ENCODE peak calls at places on chromosome 3, in nine cellular contexts. One of them, this sample, is unnamed.

GRCh38 chr3:124653788-124654469 is 76.3 kb upstream of the UMPS start:
- DNase-seq in adrenal gland: no peak
- DNase-seq in K562: peak; percentile 61
- DNase-seq in CD4-positive, alpha-beta T cell: no peak
- DNase-seq in transverse colon: no peak
- DNase-seq in WERI-Rb-1: no peak
- DNase-seq in ovary: no peak
- DNase-seq in mammary epithelial cell: no peak
- DNase-seq in Panc1: no peak
- DNase-seq in this sample: no peak

GRCh38 chr3:21745971-21746370 is 5.0 kb downstream of the ZNF385D start:
- DNase-seq in K562: no peak
- DNase-seq in transverse colon: no peak
- DNase-seq in Panc1: no peak
- DNase-seq in WERI-Rb-1: no peak
- DNase-seq in adrenal gland: no peak
- DNase-seq in mammary epithelial cell: no peak
- DNase-seq in CD4-positive, alpha-beta T cell: no peak
- DNase-seq in ovary: no peak
- DNase-seq in this sample: no peak

GRCh38 chr3:10779293-10779805 is 36.7 kb upstream of the SLC6A11 start:
- DNase-seq in WERI-Rb-1: no peak
- DNase-seq in CD4-positive, alpha-beta T cell: no peak
- DNase-seq in adrenal gland: no peak
- DNase-seq in K562: no peak
- DNase-seq in mammary epithelial cell: no peak
- DNase-seq in transverse colon: no peak
- DNase-seq in ovary: no peak
- DNase-seq in Panc1: no peak
- DNase-seq in this sample: no peak

GRCh38 chr3:94226058-94226457 is 163.2 kb downstream of the NSUN3 start:
- DNase-seq in ovary: no peak
- DNase-seq in Panc1: peak; percentile 7
- DNase-seq in transverse colon: no peak
- DNase-seq in mammary epithelial cell: peak; percentile 82
- DNase-seq in CD4-positive, alpha-beta T cell: no peak
- DNase-seq in adrenal gland: no peak
- DNase-seq in WERI-Rb-1: no peak
- DNase-seq in K562: no peak
- DNase-seq in this sample: no peak

GRCh38 chr3:165839296-165840076 is 2.3 kb upstream of the BCHE start:
- DNase-seq in adrenal gland: no peak
- DNase-seq in Panc1: no peak
- DNase-seq in ovary: no peak
- DNase-seq in transverse colon: no peak
- DNase-seq in mammary epithelial cell: no peak
- DNase-seq in CD4-positive, alpha-beta T cell: no peak
- DNase-seq in K562: no peak
- DNase-seq in WERI-Rb-1: no peak
- DNase-seq in this sample: no peak

GRCh38 chr3:100743535-100743934 is 34.2 kb downstream of the TFG start:
- DNase-seq in K562: no peak
- DNase-seq in mammary epithelial cell: no peak
- DNase-seq in ovary: no peak
- DNase-seq in transverse colon: no peak
- DNase-seq in adrenal gland: no peak
- DNase-seq in Panc1: no peak
- DNase-seq in CD4-positive, alpha-beta T cell: no peak
- DNase-seq in WERI-Rb-1: no peak
- DNase-seq in this sample: no peak

GRCh38 chr3:41174703-41174964 is 24.7 kb upstream of the CTNNB1 start:
- DNase-seq in K562: no peak
- DNase-seq in adrenal gland: no peak
- DNase-seq in Panc1: no peak
- DNase-seq in ovary: no peak
- DNase-seq in CD4-positive, alpha-beta T cell: no peak
- DNase-seq in mammary epithelial cell: no peak
- DNase-seq in WERI-Rb-1: peak; percentile 66
- DNase-seq in transverse colon: no peak
- DNase-seq in this sample: no peak

GRCh38 chr3:184315871-184316661 is 1.7 kb downstream of the EIF4G1 start:
- DNase-seq in K562: peak; percentile 12
- DNase-seq in WERI-Rb-1: no peak
- DNase-seq in ovary: no peak
- DNase-seq in transverse colon: no peak
- DNase-seq in CD4-positive, alpha-beta T cell: no peak
- DNase-seq in mammary epithelial cell: no peak
- DNase-seq in adrenal gland: no peak
- DNase-seq in Panc1: no peak
- DNase-seq in this sample: no peak

GRCh38 chr3:152400912-152401311 is 132.2 kb downstream of the MBNL1 start:
- DNase-seq in Panc1: no peak
- DNase-seq in ovary: no peak
- DNase-seq in CD4-positive, alpha-beta T cell: no peak
- DNase-seq in K562: no peak
- DNase-seq in transverse colon: no peak
- DNase-seq in mammary epithelial cell: no peak
- DNase-seq in adrenal gland: no peak
- DNase-seq in WERI-Rb-1: no peak
- DNase-seq in this sample: no peak

GRCh38 chr3:57559526-57559925 is 3.5 kb downstream of the PDE12 start:
- DNase-seq in adrenal gland: no peak
- DNase-seq in CD4-positive, alpha-beta T cell: no peak
- DNase-seq in transverse colon: no peak
- DNase-seq in WERI-Rb-1: no peak
- DNase-seq in K562: no peak
- DNase-seq in mammary epithelial cell: no peak
- DNase-seq in ovary: no peak
- DNase-seq in Panc1: no peak
- DNase-seq in this sample: no peak

GRCh38 chr3:189820365-189820720 is 189.2 kb downstream of the TP63 start:
- DNase-seq in adrenal gland: no peak
- DNase-seq in K562: no peak
- DNase-seq in CD4-positive, alpha-beta T cell: no peak
- DNase-seq in transverse colon: no peak
- DNase-seq in mammary epithelial cell: no peak
- DNase-seq in Panc1: no peak
- DNase-seq in ovary: no peak
- DNase-seq in WERI-Rb-1: no peak
- DNase-seq in this sample: no peak

GRCh38 chr3:97721446-97721845 is 43.1 kb upstream of the ARL6 start:
- DNase-seq in adrenal gland: no peak
- DNase-seq in WERI-Rb-1: no peak
- DNase-seq in K562: no peak
- DNase-seq in mammary epithelial cell: no peak
- DNase-seq in transverse colon: no peak
- DNase-seq in ovary: no peak
- DNase-seq in Panc1: no peak
- DNase-seq in CD4-positive, alpha-beta T cell: no peak
- DNase-seq in this sample: no peak

GRCh38 chr3:186653984-186654383 is 11.8 kb upstream of the HRG start:
- DNase-seq in ovary: no peak
- DNase-seq in Panc1: no peak
- DNase-seq in K562: peak; percentile 28
- DNase-seq in mammary epithelial cell: no peak
- DNase-seq in transverse colon: no peak
- DNase-seq in adrenal gland: no peak
- DNase-seq in WERI-Rb-1: peak; percentile 50
- DNase-seq in CD4-positive, alpha-beta T cell: no peak
- DNase-seq in this sample: no peak

GRCh38 chr3:2628117-2628516 is 482.1 kb downstream of the IL5RA start:
- DNase-seq in Panc1: no peak
- DNase-seq in mammary epithelial cell: no peak
- DNase-seq in WERI-Rb-1: no peak
- DNase-seq in ovary: no peak
- DNase-seq in K562: no peak
- DNase-seq in adrenal gland: no peak
- DNase-seq in CD4-positive, alpha-beta T cell: no peak
- DNase-seq in transverse colon: no peak
- DNase-seq in this sample: no peak

DNA sequence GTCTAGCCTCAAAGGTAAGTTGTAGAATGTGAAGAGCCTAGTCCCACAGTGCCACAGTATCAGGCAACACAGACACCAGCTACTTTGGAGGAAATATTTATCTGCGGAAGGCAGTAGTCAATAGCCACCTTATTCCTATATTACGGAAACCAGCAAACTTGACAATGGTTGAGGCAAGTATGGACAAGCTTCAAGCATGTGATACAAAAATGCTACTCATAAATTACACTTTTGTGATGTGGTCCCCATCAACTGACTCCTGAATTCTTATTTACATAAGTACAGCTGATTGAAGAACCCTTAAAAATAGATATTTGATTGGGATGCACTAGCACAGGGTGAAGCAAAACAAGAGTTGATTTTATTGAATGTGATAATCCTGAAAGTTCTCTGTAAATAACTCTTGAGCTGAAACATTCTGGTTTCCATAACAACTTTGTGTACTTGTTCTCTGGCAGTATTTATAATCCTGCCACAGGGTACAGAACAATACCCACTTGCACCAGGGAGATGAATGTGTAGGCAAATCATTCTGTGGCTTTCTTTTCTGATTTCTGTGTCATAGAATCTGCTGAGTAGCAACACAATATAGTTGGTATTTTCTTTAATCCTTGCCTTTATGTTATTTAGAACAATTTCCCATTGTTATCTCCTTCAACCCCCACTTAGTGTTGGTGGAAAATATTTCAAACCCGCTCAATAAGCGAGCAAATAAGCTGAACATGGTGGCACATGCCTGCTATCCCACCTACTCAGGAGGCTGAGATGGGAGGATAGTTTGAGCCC is at the start of gene ANKUB1:
- DNase-seq in transverse colon: no peak
- DNase-seq in CD4-positive, alpha-beta T cell: no peak
- DNase-seq in Panc1: no peak
- DNase-seq in ovary: no peak
- DNase-seq in K562: no peak
- DNase-seq in WERI-Rb-1: no peak
- DNase-seq in mammary epithelial cell: peak; percentile 66
- DNase-seq in adrenal gland: no peak
- DNase-seq in this sample: no peak
- H3K27ac ChIP-seq in transverse colon: no peak within 1 kb of the TSS
- H3K27ac ChIP-seq in CD4-positive, alpha-beta T cell: no peak within 1 kb of the TSS
- H3K27ac ChIP-seq in Panc1: no peak within 1 kb of the TSS
- H3K27ac ChIP-seq in ovary: no peak within 1 kb of the TSS
- H3K27ac ChIP-seq in K562: no peak within 1 kb of the TSS
- H3K27ac ChIP-seq in WERI-Rb-1: no peak within 1 kb of the TSS
- H3K27ac ChIP-seq in mammary epithelial cell: peak within 1 kb of the TSS; percentile 52
- H3K27ac ChIP-seq in adrenal gland: no peak within 1 kb of the TSS
- H3K27ac ChIP-seq in this sample: peak within 1 kb of the TSS; percentile 10

GRCh38 chr3:148318240-148318639 is 379.5 kb upstream of the AGTR1 start:
- DNase-seq in ovary: no peak
- DNase-seq in Panc1: no peak
- DNase-seq in WERI-Rb-1: no peak
- DNase-seq in adrenal gland: no peak
- DNase-seq in K562: no peak
- DNase-seq in CD4-positive, alpha-beta T cell: no peak
- DNase-seq in transverse colon: no peak
- DNase-seq in mammary epithelial cell: no peak
- DNase-seq in this sample: no peak
- H3K27ac ChIP-seq in ovary: no peak overlapping the region
- H3K27ac ChIP-seq in Panc1: no peak overlapping the region
- H3K27ac ChIP-seq in WERI-Rb-1: no peak overlapping the region
- H3K27ac ChIP-seq in adrenal gland: no peak overlapping the region
- H3K27ac ChIP-seq in K562: no peak overlapping the region
- H3K27ac ChIP-seq in CD4-positive, alpha-beta T cell: no peak overlapping the region
- H3K27ac ChIP-seq in transverse colon: no peak overlapping the region
- H3K27ac ChIP-seq in mammary epithelial cell: no peak overlapping the region
- H3K27ac ChIP-seq in this sample: no peak overlapping the region

DNA sequence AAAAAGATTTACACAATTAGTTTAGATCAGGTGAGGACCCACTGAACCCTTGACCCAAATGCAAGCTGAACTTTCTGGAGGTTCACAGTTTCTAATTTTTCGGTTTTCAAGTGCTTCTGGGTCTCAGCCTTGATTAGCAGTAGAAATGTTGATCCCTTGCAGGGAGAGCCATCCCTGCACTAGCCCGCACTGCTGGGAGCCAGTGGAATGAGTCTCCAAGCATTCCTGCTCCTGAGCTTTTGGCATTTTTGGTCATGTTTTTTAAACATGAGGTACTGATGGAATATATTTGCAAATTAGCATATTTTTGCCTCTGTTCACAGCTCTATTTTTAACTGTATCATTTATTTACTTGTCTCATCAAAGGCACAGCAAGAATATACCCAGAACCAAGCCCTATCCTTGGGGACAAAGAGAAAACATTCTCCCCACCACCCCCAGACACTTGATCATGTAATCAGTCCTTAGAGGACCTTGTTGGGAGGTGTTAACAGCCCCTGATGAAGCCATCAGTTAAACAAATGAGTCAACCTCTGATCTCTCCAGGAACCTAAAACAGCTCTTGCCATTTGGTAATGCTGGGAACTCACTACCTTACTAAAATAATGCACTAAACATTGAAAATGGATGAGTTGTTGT is 119.0 kb upstream of the CTDSPL start:
- DNase-seq in CD4-positive, alpha-beta T cell: no peak
- DNase-seq in Panc1: no peak
- DNase-seq in ovary: no peak
- DNase-seq in K562: no peak
- DNase-seq in transverse colon: no peak
- DNase-seq in mammary epithelial cell: no peak
- DNase-seq in adrenal gland: no peak
- DNase-seq in WERI-Rb-1: no peak
- DNase-seq in this sample: no peak
- H3K27ac ChIP-seq in CD4-positive, alpha-beta T cell: no peak overlapping the region
- H3K27ac ChIP-seq in Panc1: no peak overlapping the region
- H3K27ac ChIP-seq in ovary: no peak overlapping the region
- H3K27ac ChIP-seq in K562: no peak overlapping the region
- H3K27ac ChIP-seq in transverse colon: no peak overlapping the region
- H3K27ac ChIP-seq in mammary epithelial cell: no peak overlapping the region
- H3K27ac ChIP-seq in adrenal gland: no peak overlapping the region
- H3K27ac ChIP-seq in WERI-Rb-1: no peak overlapping the region
- H3K27ac ChIP-seq in this sample: no peak overlapping the region

DNA sequence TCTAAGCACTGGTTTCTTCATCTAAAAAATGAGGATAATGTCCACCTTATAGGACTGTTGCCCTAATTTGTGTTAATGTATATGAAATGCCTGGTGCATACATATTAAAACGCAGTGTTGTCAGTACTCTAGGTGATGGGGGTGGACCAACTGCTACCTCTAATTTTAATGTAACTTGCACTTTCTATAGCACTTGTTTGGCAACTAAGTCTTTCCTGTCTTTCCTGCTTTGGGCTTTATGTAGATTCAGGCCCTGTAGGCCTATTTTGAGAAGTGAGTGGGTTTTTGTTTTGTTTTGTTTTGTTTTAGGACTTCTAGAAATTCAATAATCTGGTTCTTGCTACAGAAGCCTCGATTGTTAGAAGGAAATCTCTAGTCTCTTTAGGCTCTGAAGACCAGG is 21.2 kb downstream of the SLC7A14 start:
- DNase-seq in mammary epithelial cell: no peak
- DNase-seq in K562: no peak
- DNase-seq in ovary: no peak
- DNase-seq in CD4-positive, alpha-beta T cell: no peak
- DNase-seq in adrenal gland: no peak
- DNase-seq in transverse colon: no peak
- DNase-seq in WERI-Rb-1: no peak
- DNase-seq in Panc1: no peak
- DNase-seq in this sample: no peak
- H3K27ac ChIP-seq in mammary epithelial cell: no peak overlapping the region
- H3K27ac ChIP-seq in K562: no peak overlapping the region
- H3K27ac ChIP-seq in ovary: no peak overlapping the region
- H3K27ac ChIP-seq in CD4-positive, alpha-beta T cell: no peak overlapping the region
- H3K27ac ChIP-seq in adrenal gland: no peak overlapping the region
- H3K27ac ChIP-seq in transverse colon: no peak overlapping the region
- H3K27ac ChIP-seq in WERI-Rb-1: no peak overlapping the region
- H3K27ac ChIP-seq in Panc1: no peak overlapping the region
- H3K27ac ChIP-seq in this sample: peak overlapping the region; percentile 14